ENCODE peak calls at places on chromosome 14, in seven cellular contexts. One of them, this sample, is unnamed.

GRCh38 chr14:20548414-20549158 is 12.3 kb downstream of the RNASE9 start:
- DNase-seq in H1: no peak
- DNase-seq in K562: peak
- DNase-seq in GM12878: no peak
- DNase-seq in HepG2: no peak
- DNase-seq in GM12892: no peak
- DNase-seq in SK-N-SH: no peak
- DNase-seq in this sample: no peak

GRCh38 chr14:67313153-67313552 is 46.5 kb downstream of the ATP6V1D start:
- DNase-seq in GM12878: no peak
- DNase-seq in GM12892: no peak
- DNase-seq in HepG2: peak
- DNase-seq in H1: no peak
- DNase-seq in SK-N-SH: no peak
- DNase-seq in K562: no peak
- DNase-seq in this sample: no peak

GRCh38 chr14:68401320-68401719 is 391.5 kb downstream of the ZFP36L1 start:
- DNase-seq in SK-N-SH: no peak
- DNase-seq in H1: no peak
- DNase-seq in K562: no peak
- DNase-seq in GM12878: no peak
- DNase-seq in HepG2: no peak
- DNase-seq in GM12892: no peak
- DNase-seq in this sample: no peak

GRCh38 chr14:57069702-57070101 is 199.0 kb downstream of the EXOC5 start:
- DNase-seq in H1: no peak
- DNase-seq in K562: no peak
- DNase-seq in HepG2: no peak
- DNase-seq in GM12892: no peak
- DNase-seq in GM12878: no peak
- DNase-seq in SK-N-SH: no peak
- DNase-seq in this sample: no peak

GRCh38 chr14:31692376-31692781 is 131.2 kb downstream of the NUBPL start:
- DNase-seq in SK-N-SH: peak
- DNase-seq in K562: no peak
- DNase-seq in GM12892: no peak
- DNase-seq in HepG2: no peak
- DNase-seq in H1: no peak
- DNase-seq in GM12878: no peak
- DNase-seq in this sample: no peak

GRCh38 chr14:103871596-103872480 is 24.5 kb upstream of the PPP1R13B start:
- DNase-seq in GM12878: peak
- DNase-seq in H1: no peak
- DNase-seq in HepG2: no peak
- DNase-seq in GM12892: peak
- DNase-seq in SK-N-SH: no peak
- DNase-seq in K562: peak
- DNase-seq in this sample: peak

GRCh38 chr14:102086972-102087761 is at the start of gene HSP90AA1:
- DNase-seq in SK-N-SH: peak
- DNase-seq in GM12878: peak
- DNase-seq in K562: peak
- DNase-seq in GM12892: peak
- DNase-seq in H1: peak
- DNase-seq in HepG2: peak
- DNase-seq in this sample: peak

GRCh38 chr14:51006781-51007211 is 62.5 kb upstream of the PYGL start:
- DNase-seq in SK-N-SH: peak
- DNase-seq in K562: no peak
- DNase-seq in GM12892: no peak
- DNase-seq in HepG2: no peak
- DNase-seq in GM12878: no peak
- DNase-seq in H1: no peak
- DNase-seq in this sample: no peak

GRCh38 chr14:106228541-106229158 is 702.3 kb downstream of the TMEM121 start:
- DNase-seq in SK-N-SH: no peak
- DNase-seq in K562: no peak
- DNase-seq in H1: no peak
- DNase-seq in GM12892: no peak
- DNase-seq in HepG2: no peak
- DNase-seq in GM12878: no peak
- DNase-seq in this sample: no peak

GRCh38 chr14:50846171-50846880 is 15.4 kb upstream of the NIN start:
- DNase-seq in H1: no peak
- DNase-seq in GM12892: no peak
- DNase-seq in GM12878: no peak
- DNase-seq in SK-N-SH: no peak
- DNase-seq in HepG2: no peak
- DNase-seq in K562: no peak
- DNase-seq in this sample: no peak

GRCh38 chr14:59015482-59015881 is 173.0 kb upstream of the DAAM1 start:
- DNase-seq in GM12892: no peak
- DNase-seq in H1: no peak
- DNase-seq in GM12878: no peak
- DNase-seq in HepG2: no peak
- DNase-seq in K562: no peak
- DNase-seq in SK-N-SH: no peak
- DNase-seq in this sample: no peak

GRCh38 chr14:22381751-22382150 is 207.3 kb downstream of the DAD1 start:
- DNase-seq in HepG2: no peak
- DNase-seq in H1: no peak
- DNase-seq in GM12892: no peak
- DNase-seq in GM12878: no peak
- DNase-seq in SK-N-SH: no peak
- DNase-seq in K562: no peak
- DNase-seq in this sample: no peak

GRCh38 chr14:22380511-22381455 is 208.2 kb downstream of the DAD1 start:
- DNase-seq in HepG2: no peak
- DNase-seq in GM12878: no peak
- DNase-seq in H1: no peak
- DNase-seq in SK-N-SH: no peak
- DNase-seq in GM12892: no peak
- DNase-seq in K562: no peak
- DNase-seq in this sample: no peak

GRCh38 chr14:22382955-22383354 is 206.1 kb downstream of the DAD1 start:
- DNase-seq in GM12878: no peak
- DNase-seq in H1: no peak
- DNase-seq in SK-N-SH: no peak
- DNase-seq in GM12892: no peak
- DNase-seq in K562: no peak
- DNase-seq in HepG2: no peak
- DNase-seq in this sample: no peak

GRCh38 chr14:22383515-22384166 is 205.4 kb downstream of the DAD1 start:
- DNase-seq in HepG2: no peak
- DNase-seq in GM12892: no peak
- DNase-seq in GM12878: peak
- DNase-seq in SK-N-SH: no peak
- DNase-seq in K562: no peak
- DNase-seq in H1: no peak
- DNase-seq in this sample: no peak

DNA sequence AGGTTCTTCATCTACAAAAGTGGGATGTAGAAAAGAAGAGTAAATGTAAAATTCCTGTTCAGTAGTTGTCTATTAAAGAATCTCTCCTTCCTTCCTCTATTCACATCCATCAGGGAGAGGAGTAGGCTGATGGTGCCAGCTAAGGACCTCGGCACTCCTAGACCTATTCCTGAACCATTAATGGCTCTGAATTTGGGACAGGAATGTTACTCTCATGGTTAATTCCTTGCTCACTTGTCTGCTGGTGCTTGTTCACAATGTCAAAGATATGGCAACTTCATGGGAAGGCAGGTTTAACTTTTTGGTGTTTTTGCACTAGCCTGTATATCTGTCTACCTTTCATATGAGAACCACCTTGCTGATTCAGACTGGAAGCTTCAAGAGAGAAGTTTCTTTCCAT is 206.6 kb downstream of the DAD1 start:
- DNase-seq in SK-N-SH: no peak
- DNase-seq in GM12878: no peak
- DNase-seq in H1: no peak
- DNase-seq in GM12892: no peak
- DNase-seq in HepG2: no peak
- DNase-seq in K562: no peak
- DNase-seq in this sample: no peak
- TF ChIP-seq TAF1 in SK-N-SH: no peak
- TF ChIP-seq TAF1 in GM12878: no peak
- TF ChIP-seq TAF1 in H1: no peak
- TF ChIP-seq TAF1 in GM12892: no peak
- TF ChIP-seq TAF1 in HepG2: no peak
- TF ChIP-seq TAF1 in K562: no peak
- TF ChIP-seq TAF1 in this sample: no peak

DNA sequence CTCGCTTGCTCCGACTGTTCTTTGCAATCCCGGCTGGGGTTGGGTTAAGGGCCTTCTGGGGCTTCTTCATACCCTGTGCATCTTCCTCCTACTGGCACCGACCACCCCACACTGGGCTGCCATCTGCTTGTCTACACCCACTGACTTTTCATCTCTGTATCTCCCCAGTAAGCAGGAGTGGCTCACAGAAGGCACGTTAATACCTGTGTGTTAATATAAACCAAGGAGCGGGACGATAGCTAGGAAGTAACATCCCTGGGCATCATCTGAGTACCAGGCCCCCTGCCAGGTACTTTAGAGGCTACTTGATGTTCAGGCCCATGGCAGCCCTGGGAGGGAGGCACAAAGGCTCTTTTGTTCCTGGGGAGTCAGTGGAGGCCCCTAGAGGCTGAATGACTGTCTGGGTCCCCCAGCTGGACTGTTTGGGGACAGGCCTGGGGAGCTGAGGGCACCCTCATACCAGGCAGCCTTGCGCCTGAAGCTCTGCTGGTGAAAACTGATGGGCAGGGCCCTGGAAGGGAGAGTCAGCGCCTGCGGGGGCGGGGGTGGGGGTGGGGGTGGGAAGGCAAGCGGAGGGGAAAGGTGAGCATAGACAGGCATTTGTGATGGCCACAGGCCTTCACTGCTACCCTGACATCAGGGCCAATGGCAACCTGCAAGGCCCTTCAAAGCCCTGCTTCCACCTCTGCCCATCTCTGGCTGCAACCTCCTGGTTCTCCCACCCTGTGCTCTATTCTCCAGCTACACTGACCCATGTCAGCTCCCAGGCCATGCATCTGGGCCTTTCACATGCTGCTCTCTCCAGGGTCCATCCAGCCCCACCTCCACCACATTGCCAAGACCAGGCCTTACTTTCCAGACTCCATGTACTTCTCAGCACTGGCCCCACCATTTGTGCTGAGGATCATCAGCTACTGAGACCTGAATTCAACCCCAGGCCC is 34.2 kb upstream of the DEGS2 start:
- DNase-seq in GM12892: no peak
- DNase-seq in GM12878: no peak
- DNase-seq in SK-N-SH: peak
- DNase-seq in HepG2: peak
- DNase-seq in K562: peak
- DNase-seq in H1: no peak
- DNase-seq in this sample: peak
- TF ChIP-seq TAF1 in GM12892: no peak
- TF ChIP-seq TAF1 in GM12878: no peak
- TF ChIP-seq TAF1 in SK-N-SH: no peak
- TF ChIP-seq TAF1 in HepG2: no peak
- TF ChIP-seq TAF1 in K562: no peak
- TF ChIP-seq TAF1 in H1: no peak
- TF ChIP-seq TAF1 in this sample: no peak

GRCh38 chr14:54691525-54692260 is 124.8 kb downstream of the SAMD4A start:
- DNase-seq in GM12892: peak
- DNase-seq in K562: peak
- DNase-seq in GM12878: no peak
- DNase-seq in H1: peak
- DNase-seq in SK-N-SH: peak
- DNase-seq in HepG2: peak
- DNase-seq in this sample: no peak
- TF ChIP-seq TAF1 in GM12892: no peak
- TF ChIP-seq TAF1 in K562: no peak
- TF ChIP-seq TAF1 in GM12878: no peak
- TF ChIP-seq TAF1 in H1: no peak
- TF ChIP-seq TAF1 in SK-N-SH: no peak
- TF ChIP-seq TAF1 in HepG2: no peak
- TF ChIP-seq TAF1 in this sample: no peak

DNA sequence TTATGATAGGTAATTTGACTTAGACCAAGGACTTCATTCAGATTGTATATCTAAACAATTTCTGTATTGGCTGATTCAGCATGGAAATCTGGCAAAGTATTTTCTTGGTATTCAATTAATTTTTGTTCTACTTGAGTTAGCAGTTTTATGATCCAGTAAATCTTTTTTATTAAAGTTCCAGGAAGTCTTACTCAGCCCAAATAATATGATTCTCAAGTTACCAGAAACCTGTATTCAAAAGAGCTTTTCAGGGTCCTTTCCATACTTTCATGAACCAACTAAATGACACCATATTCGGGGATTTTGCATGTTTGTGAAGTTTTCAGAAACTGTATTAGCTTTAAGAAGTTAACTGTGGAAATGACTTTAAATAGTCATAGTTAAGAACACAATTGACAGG is 662.6 kb downstream of the LRFN5 start:
- DNase-seq in SK-N-SH: no peak
- DNase-seq in K562: no peak
- DNase-seq in GM12892: no peak
- DNase-seq in H1: no peak
- DNase-seq in GM12878: no peak
- DNase-seq in HepG2: no peak
- DNase-seq in this sample: no peak
- TF ChIP-seq TAF1 in SK-N-SH: no peak
- TF ChIP-seq TAF1 in K562: no peak
- TF ChIP-seq TAF1 in GM12892: no peak
- TF ChIP-seq TAF1 in H1: no peak
- TF ChIP-seq TAF1 in GM12878: no peak
- TF ChIP-seq TAF1 in HepG2: no peak
- TF ChIP-seq TAF1 in this sample: no peak

This sample was measured in GM12891.